ENCODE peak calls at places on chromosome 13, in nine cellular contexts. L is amniotic stem cell; J is tibial nerve; S is activated CD4-positive, CD25-positive, alpha-beta regulatory T cell; A is omental fat pad; I is T-helper 2 cell; C is ACHN; Y is H54; N is T-helper 9 cell. H is an unnamed sample.

GRCh38 chr13:79833972-79834371 is 353.0 kb downstream of the NDFIP2 start:
- DNase-seq in L (no peak), A (no peak), I (no peak), N (no peak), Y (no peak), J (no peak), C (no peak), S (no peak), H (no peak)

GRCh38 chr13:24272452-24273161 is 36.8 kb upstream of the C1QTNF9 start:
- DNase-seq in J (no peak), C (no peak), A (no peak), L (no peak), Y (no peak), I (no peak), S (no peak), N (no peak), H (no peak)

GRCh38 chr13:39565036-39565949 is 37.7 kb downstream of the LHFPL6 start:
- DNase-seq in J (no peak), I (no peak), S (no peak), A (no peak), N (no peak), Y (peak), C (peak), L (peak), H (peak)

GRCh38 chr13:36259361-36260137 is 38.1 kb downstream of the CCDC169 start:
- DNase-seq in Y (no peak), I (no peak), S (no peak), L (no peak), N (no peak), C (no peak), A (no peak), J (no peak), H (no peak)

GRCh38 chr13:30743319-30744055 is 8.1 kb downstream of the ALOX5AP start:
- DNase-seq in A (peak), C (peak), I (no peak), J (no peak), N (no peak), S (no peak), L (peak), Y (peak), H (peak)

GRCh38 chr13:101258071-101258470 is 158.2 kb downstream of the NALCN start:
- DNase-seq in I (no peak), C (peak), Y (peak), J (no peak), S (peak), A (no peak), N (peak), L (peak), H (peak)

GRCh38 chr13:95362666-95363065 is 61.4 kb upstream of the ABCC4 start:
- DNase-seq in J (no peak), C (no peak), N (no peak), S (no peak), I (no peak), L (no peak), Y (no peak), A (no peak), H (no peak)

GRCh38 chr13:86572115-86572514 is 772.9 kb upstream of the SLITRK6 start:
- DNase-seq in I (no peak), Y (peak), J (no peak), S (no peak), A (no peak), L (no peak), C (no peak), N (no peak), H (peak)

GRCh38 chr13:113077953-113078894 is 27.4 kb upstream of the F7 start:
- DNase-seq in Y (no peak), C (no peak), J (no peak), S (no peak), A (no peak), L (no peak), I (no peak), N (no peak), H (no peak)

GRCh38 chr13:45441633-45442032 is 23.1 kb upstream of the COG3 start:
- DNase-seq in J (no peak), A (no peak), Y (no peak), I (no peak), L (no peak), S (no peak), C (peak), N (no peak), H (no peak)

GRCh38 chr13:50104493-50104892 is 89.2 kb downstream of the KCNRG start:
- DNase-seq in N (no peak), A (no peak), S (no peak), I (no peak), J (no peak), L (no peak), Y (no peak), C (no peak), H (no peak)

GRCh38 chr13:67549331-67549730 is 319.2 kb upstream of the PCDH9 start:
- DNase-seq in Y (peak), L (no peak), S (no peak), N (no peak), J (no peak), C (peak), A (no peak), I (no peak), H (no peak)

GRCh38 chr13:113216165-113217056 is 7.0 kb downstream of the CUL4A start:
- DNase-seq in C (peak), A (no peak), Y (peak), L (no peak), J (no peak), I (no peak), N (no peak), S (no peak), H (peak)

GRCh38 chr13:37492741-37493514 is 105.6 kb downstream of the POSTN start:
- DNase-seq in J (no peak), I (no peak), A (no peak), N (no peak), L (peak), Y (no peak), C (no peak), S (no peak), H (no peak)

GRCh38 chr13:82976499-82976898 is 905.8 kb downstream of the SLITRK1 start:
- DNase-seq in Y (no peak), J (no peak), I (no peak), L (no peak), A (no peak), N (no peak), S (no peak), C (no peak), H (no peak)

GRCh38 chr13:42380420-42381164 is 108.6 kb downstream of the AKAP11 start:
- DNase-seq in L (no peak), N (no peak), I (no peak), Y (no peak), S (no peak), C (no peak), J (no peak), A (no peak), H (no peak)

GRCh38 chr13:71525004-71525403 is 342.0 kb downstream of the DACH1 start:
- DNase-seq in A (no peak), J (no peak), I (no peak), L (no peak), N (no peak), C (no peak), Y (no peak), S (no peak), H (no peak)

GRCh38 chr13:22210134-22210930 is 539.5 kb downstream of the FGF9 start:
- DNase-seq in J (no peak), S (no peak), C (no peak), A (no peak), L (no peak), I (no peak), Y (no peak), N (no peak), H (no peak)

GRCh38 chr13:100794575-100794974 is 120.0 kb upstream of the TMTC4 start:
- DNase-seq in I (no peak), A (no peak), Y (no peak), S (no peak), L (no peak), C (no peak), N (no peak), J (no peak), H (no peak)

GRCh38 chr13:52751196-52751595 is 11.6 kb upstream of the CNMD start:
- DNase-seq in I (no peak), C (no peak), A (no peak), Y (no peak), J (no peak), S (no peak), L (no peak), N (no peak), H (no peak)

GRCh38 chr13:111330211-111330610 is 9.8 kb downstream of the TEX29 start:
- DNase-seq in I (no peak), J (no peak), N (no peak), A (no peak), C (no peak), S (no peak), Y (no peak), L (no peak), H (no peak)

GRCh38 chr13:21988624-21989023 is 317.8 kb downstream of the FGF9 start:
- DNase-seq in L (no peak), Y (no peak), I (no peak), J (no peak), C (no peak), S (no peak), N (no peak), A (no peak), H (no peak)

GRCh38 chr13:73794755-73795154 is 339.4 kb downstream of the KLF12 start:
- DNase-seq in A (no peak), S (no peak), L (no peak), Y (no peak), J (no peak), C (no peak), N (no peak), I (no peak), H (no peak)

GRCh38 chr13:59425211-59425721 is 738.5 kb downstream of the DIAPH3 start:
- DNase-seq in N (no peak), A (no peak), Y (no peak), L (no peak), I (no peak), J (no peak), S (no peak), C (no peak), H (no peak)

GRCh38 chr13:49020940-49021548 is 45.3 kb downstream of the FNDC3A start:
- DNase-seq in A (no peak), I (no peak), L (no peak), S (no peak), Y (no peak), J (no peak), C (no peak), N (no peak), H (no peak)

GRCh38 chr13:95643471-95643813 is 1.1 kb downstream of the DZIP1 start:
- DNase-seq in J (no peak), A (no peak), C (no peak), Y (no peak), L (no peak), N (no peak), S (no peak), I (no peak), H (no peak)

GRCh38 chr13:48531416-48532145 is 1.3 kb downstream of the RCBTB2 start:
- DNase-seq in L (no peak), N (no peak), J (no peak), Y (no peak), S (no peak), C (no peak), A (no peak), I (no peak), H (no peak)

GRCh38 chr13:41960700-41961697 is at the start of gene VWA8:
- DNase-seq in L (no peak), N (peak), J (peak), A (peak), S (peak), C (peak), Y (peak), I (peak), H (peak)

GRCh38 chr13:25494708-25495411 is 123.1 kb downstream of the ATP8A2 start:
- DNase-seq in N (no peak), I (no peak), C (no peak), J (no peak), Y (no peak), A (no peak), S (no peak), L (no peak), H (no peak)

GRCh38 chr13:66546534-66547379 is 683.4 kb downstream of the PCDH9 start:
- DNase-seq in I (no peak), C (no peak), A (no peak), N (no peak), J (no peak), S (no peak), L (peak), Y (no peak), H (no peak)

GRCh38 chr13:51058461-51059167 is 52.5 kb downstream of the C13orf42 start:
- DNase-seq in J (no peak), L (no peak), N (no peak), I (no peak), Y (no peak), C (no peak), S (no peak), A (no peak), H (no peak)

GRCh38 chr13:25169951-25170553 is 2.0 kb downstream of the AMER2 start:
- DNase-seq in Y (no peak), N (no peak), A (no peak), I (no peak), L (no peak), S (no peak), C (no peak), J (no peak), H (no peak)

GRCh38 chr13:48333976-48334375 is 30.4 kb downstream of the RB1 start:
- DNase-seq in Y (no peak), L (no peak), C (no peak), I (no peak), N (no peak), A (no peak), J (no peak), S (no peak), H (no peak)

GRCh38 chr13:27644302-27644701 is 22.6 kb downstream of the POLR1D start:
- DNase-seq in C (no peak), A (no peak), N (no peak), I (no peak), Y (no peak), L (no peak), J (no peak), S (no peak), H (peak)

H was measured in HCT116.